ENCODE peak calls at places on chromosomes 11 and 22, in nine cellular contexts. One of them, this sample, is unnamed.

GRCh38 chr22:38397189-38398097 is 57.6 kb downstream of the KCNJ4 start:
- DNase-seq in IMR-90: no peak
- DNase-seq in fibroblast of pulmonary artery: peak
- DNase-seq in astrocyte of the spinal cord: peak
- DNase-seq in cardiac fibroblast: peak
- DNase-seq in thoracic aorta: no peak
- DNase-seq in psoas muscle: no peak
- DNase-seq in cardiac muscle cell: peak
- DNase-seq in GM06990: peak
- DNase-seq in this sample: peak

GRCh38 chr11:74037309-74037708 is 28.4 kb upstream of the UCP3 start:
- DNase-seq in IMR-90: peak
- DNase-seq in fibroblast of pulmonary artery: peak
- DNase-seq in astrocyte of the spinal cord: peak
- DNase-seq in cardiac fibroblast: peak
- DNase-seq in thoracic aorta: no peak
- DNase-seq in psoas muscle: no peak
- DNase-seq in cardiac muscle cell: no peak
- DNase-seq in GM06990: no peak
- DNase-seq in this sample: no peak

GRCh38 chr22:19779685-19780268 is 19.2 kb downstream of the TBX1 start:
- DNase-seq in IMR-90: peak
- DNase-seq in fibroblast of pulmonary artery: no peak
- DNase-seq in astrocyte of the spinal cord: no peak
- DNase-seq in cardiac fibroblast: no peak
- DNase-seq in thoracic aorta: no peak
- DNase-seq in psoas muscle: peak
- DNase-seq in cardiac muscle cell: no peak
- DNase-seq in GM06990: no peak
- DNase-seq in this sample: no peak

GRCh38 chr11:122097419-122098001 is 18.5 kb downstream of the BLID start:
- DNase-seq in IMR-90: peak
- DNase-seq in fibroblast of pulmonary artery: peak
- DNase-seq in astrocyte of the spinal cord: peak
- DNase-seq in cardiac fibroblast: peak
- DNase-seq in thoracic aorta: no peak
- DNase-seq in psoas muscle: no peak
- DNase-seq in cardiac muscle cell: peak
- DNase-seq in GM06990: no peak
- DNase-seq in this sample: no peak

GRCh38 chr11:86673872-86674750 is 1.7 kb upstream of the ME3 start:
- DNase-seq in IMR-90: no peak
- DNase-seq in fibroblast of pulmonary artery: no peak
- DNase-seq in astrocyte of the spinal cord: no peak
- DNase-seq in cardiac fibroblast: no peak
- DNase-seq in thoracic aorta: no peak
- DNase-seq in psoas muscle: no peak
- DNase-seq in cardiac muscle cell: no peak
- DNase-seq in GM06990: no peak
- DNase-seq in this sample: no peak

GRCh38 chr22:48750282-48750681 is 1077.4 kb downstream of the BRD1 start:
- DNase-seq in IMR-90: no peak
- DNase-seq in fibroblast of pulmonary artery: no peak
- DNase-seq in astrocyte of the spinal cord: no peak
- DNase-seq in cardiac fibroblast: no peak
- DNase-seq in thoracic aorta: no peak
- DNase-seq in psoas muscle: no peak
- DNase-seq in cardiac muscle cell: no peak
- DNase-seq in GM06990: no peak
- DNase-seq in this sample: no peak

GRCh38 chr11:2743427-2744110 is 43.8 kb upstream of the KCNQ1OT1 start:
- DNase-seq in IMR-90: no peak
- DNase-seq in fibroblast of pulmonary artery: no peak
- DNase-seq in astrocyte of the spinal cord: no peak
- DNase-seq in cardiac fibroblast: no peak
- DNase-seq in thoracic aorta: no peak
- DNase-seq in psoas muscle: peak
- DNase-seq in cardiac muscle cell: no peak
- DNase-seq in GM06990: no peak
- DNase-seq in this sample: no peak

GRCh38 chr11:110473666-110474065 is 43.9 kb downstream of the FDX1 start:
- DNase-seq in IMR-90: peak
- DNase-seq in fibroblast of pulmonary artery: peak
- DNase-seq in astrocyte of the spinal cord: no peak
- DNase-seq in cardiac fibroblast: no peak
- DNase-seq in thoracic aorta: no peak
- DNase-seq in psoas muscle: no peak
- DNase-seq in cardiac muscle cell: peak
- DNase-seq in GM06990: no peak
- DNase-seq in this sample: no peak

GRCh38 chr11:79076526-79077115 is 364.2 kb downstream of the TENM4 start:
- DNase-seq in IMR-90: no peak
- DNase-seq in fibroblast of pulmonary artery: peak
- DNase-seq in astrocyte of the spinal cord: no peak
- DNase-seq in cardiac fibroblast: peak
- DNase-seq in thoracic aorta: no peak
- DNase-seq in psoas muscle: no peak
- DNase-seq in cardiac muscle cell: peak
- DNase-seq in GM06990: no peak
- DNase-seq in this sample: peak

GRCh38 chr22:40603088-40603605 is 33.4 kb downstream of the MRTFA start:
- DNase-seq in IMR-90: peak
- DNase-seq in fibroblast of pulmonary artery: peak
- DNase-seq in astrocyte of the spinal cord: peak
- DNase-seq in cardiac fibroblast: peak
- DNase-seq in thoracic aorta: no peak
- DNase-seq in psoas muscle: no peak
- DNase-seq in cardiac muscle cell: peak
- DNase-seq in GM06990: no peak
- DNase-seq in this sample: no peak

GRCh38 chr22:30356392-30357230 is at the start of the genes CCDC157 and SF3A1:
- DNase-seq in IMR-90: peak
- DNase-seq in fibroblast of pulmonary artery: peak
- DNase-seq in astrocyte of the spinal cord: peak
- DNase-seq in cardiac fibroblast: peak
- DNase-seq in thoracic aorta: peak
- DNase-seq in psoas muscle: peak
- DNase-seq in cardiac muscle cell: peak
- DNase-seq in GM06990: peak
- DNase-seq in this sample: peak

GRCh38 chr11:10514210-10514609 is 26.8 kb downstream of the RNF141 start:
- DNase-seq in IMR-90: peak
- DNase-seq in fibroblast of pulmonary artery: peak
- DNase-seq in astrocyte of the spinal cord: peak
- DNase-seq in cardiac fibroblast: peak
- DNase-seq in thoracic aorta: no peak
- DNase-seq in psoas muscle: no peak
- DNase-seq in cardiac muscle cell: peak
- DNase-seq in GM06990: no peak
- DNase-seq in this sample: no peak

GRCh38 chr11:2929880-2930704 is 872 bp upstream of the PHLDA2 start:
- DNase-seq in IMR-90: peak
- DNase-seq in fibroblast of pulmonary artery: no peak
- DNase-seq in astrocyte of the spinal cord: peak
- DNase-seq in cardiac fibroblast: peak
- DNase-seq in thoracic aorta: no peak
- DNase-seq in psoas muscle: peak
- DNase-seq in cardiac muscle cell: peak
- DNase-seq in GM06990: no peak
- DNase-seq in this sample: peak

GRCh38 chr11:19181673-19182261 is 20.0 kb downstream of the CSRP3 start:
- DNase-seq in IMR-90: no peak
- DNase-seq in fibroblast of pulmonary artery: no peak
- DNase-seq in astrocyte of the spinal cord: no peak
- DNase-seq in cardiac fibroblast: no peak
- DNase-seq in thoracic aorta: no peak
- DNase-seq in psoas muscle: no peak
- DNase-seq in cardiac muscle cell: peak
- DNase-seq in GM06990: no peak
- DNase-seq in this sample: no peak

GRCh38 chr11:63551889-63552266 is 11.3 kb downstream of the PLAAT2 start:
- DNase-seq in IMR-90: no peak
- DNase-seq in fibroblast of pulmonary artery: no peak
- DNase-seq in astrocyte of the spinal cord: no peak
- DNase-seq in cardiac fibroblast: no peak
- DNase-seq in thoracic aorta: no peak
- DNase-seq in psoas muscle: no peak
- DNase-seq in cardiac muscle cell: no peak
- DNase-seq in GM06990: no peak
- DNase-seq in this sample: no peak

GRCh38 chr22:23274891-23275694 is 94.8 kb downstream of the BCR start:
- DNase-seq in IMR-90: no peak
- DNase-seq in fibroblast of pulmonary artery: no peak
- DNase-seq in astrocyte of the spinal cord: no peak
- DNase-seq in cardiac fibroblast: no peak
- DNase-seq in thoracic aorta: no peak
- DNase-seq in psoas muscle: no peak
- DNase-seq in cardiac muscle cell: no peak
- DNase-seq in GM06990: no peak
- DNase-seq in this sample: no peak
- TF ChIP-seq CTCF in IMR-90: no peak
- TF ChIP-seq CTCF in fibroblast of pulmonary artery: no peak
- TF ChIP-seq CTCF in astrocyte of the spinal cord: no peak
- TF ChIP-seq CTCF in cardiac fibroblast: no peak
- TF ChIP-seq CTCF in thoracic aorta: no peak
- TF ChIP-seq CTCF in psoas muscle: no peak
- TF ChIP-seq CTCF in cardiac muscle cell: no peak
- TF ChIP-seq CTCF in GM06990: no peak
- TF ChIP-seq CTCF in this sample: no peak

DNA sequence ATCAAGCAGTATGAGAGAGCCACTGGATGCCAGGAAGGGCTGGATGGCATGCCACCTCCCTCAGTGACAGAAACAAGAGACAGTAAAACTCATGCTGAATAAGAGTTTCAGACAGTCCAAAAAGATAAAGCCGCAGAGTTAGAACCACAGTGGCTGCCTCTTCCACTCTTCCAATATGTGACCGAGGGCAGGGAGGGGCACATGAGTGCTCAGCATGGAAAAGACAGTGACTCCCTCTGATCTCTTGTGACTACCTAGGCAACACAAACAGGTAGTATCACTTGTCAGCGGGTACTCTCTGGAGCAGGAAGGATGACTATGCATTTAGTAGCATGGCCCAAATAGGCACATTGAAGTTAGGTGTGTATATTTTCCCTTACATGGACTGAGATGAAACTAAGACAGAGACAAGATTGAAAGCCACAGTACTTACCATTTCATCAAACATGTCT is 295.4 kb downstream of the CADM1 start:
- DNase-seq in IMR-90: no peak
- DNase-seq in fibroblast of pulmonary artery: no peak
- DNase-seq in astrocyte of the spinal cord: no peak
- DNase-seq in cardiac fibroblast: no peak
- DNase-seq in thoracic aorta: no peak
- DNase-seq in psoas muscle: no peak
- DNase-seq in cardiac muscle cell: no peak
- DNase-seq in GM06990: no peak
- DNase-seq in this sample: no peak
- TF ChIP-seq CTCF in IMR-90: no peak
- TF ChIP-seq CTCF in fibroblast of pulmonary artery: no peak
- TF ChIP-seq CTCF in astrocyte of the spinal cord: no peak
- TF ChIP-seq CTCF in cardiac fibroblast: no peak
- TF ChIP-seq CTCF in thoracic aorta: no peak
- TF ChIP-seq CTCF in psoas muscle: no peak
- TF ChIP-seq CTCF in cardiac muscle cell: no peak
- TF ChIP-seq CTCF in GM06990: no peak
- TF ChIP-seq CTCF in this sample: no peak

DNA sequence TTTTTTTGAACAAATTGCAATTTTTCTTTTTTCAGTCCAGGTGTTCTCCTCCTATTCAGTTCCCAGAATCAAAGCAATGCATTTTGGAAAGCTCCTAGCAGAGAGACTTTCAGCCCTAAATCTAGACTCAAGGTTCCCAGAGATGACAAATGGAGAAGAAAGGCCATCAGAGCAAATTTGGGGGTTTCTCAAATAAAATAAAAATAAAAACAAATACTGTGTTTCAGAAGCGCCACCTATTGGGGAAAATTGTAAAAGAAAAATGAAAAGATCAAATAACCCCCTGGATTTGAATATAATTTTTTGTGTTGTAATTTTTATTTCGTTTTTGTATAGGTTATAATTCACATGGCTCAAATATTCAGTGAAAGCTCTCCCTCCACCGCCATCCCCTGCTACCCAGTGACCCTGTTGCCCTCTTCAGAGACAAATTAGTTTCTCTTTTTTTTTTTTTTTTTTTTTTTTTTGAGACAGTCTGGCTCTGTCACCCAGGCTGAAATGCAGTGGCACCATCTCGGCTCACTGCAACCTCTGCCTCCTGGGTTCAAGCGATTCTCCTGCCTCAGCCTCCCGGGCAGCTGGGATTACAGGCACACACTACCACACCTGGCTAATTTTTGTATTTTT is 6.2 kb upstream of the UBE4A start:
- DNase-seq in IMR-90: peak
- DNase-seq in fibroblast of pulmonary artery: peak
- DNase-seq in astrocyte of the spinal cord: peak
- DNase-seq in cardiac fibroblast: peak
- DNase-seq in thoracic aorta: no peak
- DNase-seq in psoas muscle: no peak
- DNase-seq in cardiac muscle cell: peak
- DNase-seq in GM06990: no peak
- DNase-seq in this sample: no peak
- TF ChIP-seq CTCF in IMR-90: peak
- TF ChIP-seq CTCF in fibroblast of pulmonary artery: peak
- TF ChIP-seq CTCF in astrocyte of the spinal cord: peak
- TF ChIP-seq CTCF in cardiac fibroblast: peak
- TF ChIP-seq CTCF in thoracic aorta: peak
- TF ChIP-seq CTCF in psoas muscle: peak
- TF ChIP-seq CTCF in cardiac muscle cell: peak
- TF ChIP-seq CTCF in GM06990: peak
- TF ChIP-seq CTCF in this sample: no peak

GRCh38 chr11:57399928-57400578 is 9.6 kb upstream of the PRG2 start:
- DNase-seq in IMR-90: no peak
- DNase-seq in fibroblast of pulmonary artery: no peak
- DNase-seq in astrocyte of the spinal cord: no peak
- DNase-seq in cardiac fibroblast: no peak
- DNase-seq in thoracic aorta: no peak
- DNase-seq in psoas muscle: no peak
- DNase-seq in cardiac muscle cell: no peak
- DNase-seq in GM06990: no peak
- DNase-seq in this sample: no peak

GRCh38 chr11:57397394-57397990 is 7.0 kb upstream of the PRG2 start:
- DNase-seq in IMR-90: no peak
- DNase-seq in fibroblast of pulmonary artery: no peak
- DNase-seq in astrocyte of the spinal cord: no peak
- DNase-seq in cardiac fibroblast: no peak
- DNase-seq in thoracic aorta: no peak
- DNase-seq in psoas muscle: no peak
- DNase-seq in cardiac muscle cell: no peak
- DNase-seq in GM06990: no peak
- DNase-seq in this sample: no peak

GRCh38 chr11:57395905-57396623 is 5.6 kb upstream of the PRG2 start:
- DNase-seq in IMR-90: no peak
- DNase-seq in fibroblast of pulmonary artery: no peak
- DNase-seq in astrocyte of the spinal cord: no peak
- DNase-seq in cardiac fibroblast: no peak
- DNase-seq in thoracic aorta: no peak
- DNase-seq in psoas muscle: no peak
- DNase-seq in cardiac muscle cell: no peak
- DNase-seq in GM06990: no peak
- DNase-seq in this sample: no peak

GRCh38 chr11:57396744-57397143 is 6.3 kb upstream of the PRG2 start:
- DNase-seq in IMR-90: no peak
- DNase-seq in fibroblast of pulmonary artery: no peak
- DNase-seq in astrocyte of the spinal cord: no peak
- DNase-seq in cardiac fibroblast: no peak
- DNase-seq in thoracic aorta: no peak
- DNase-seq in psoas muscle: no peak
- DNase-seq in cardiac muscle cell: no peak
- DNase-seq in GM06990: no peak
- DNase-seq in this sample: no peak

GRCh38 chr11:57399221-57399620 is 8.8 kb upstream of the PRG2 start:
- DNase-seq in IMR-90: no peak
- DNase-seq in fibroblast of pulmonary artery: no peak
- DNase-seq in astrocyte of the spinal cord: peak
- DNase-seq in cardiac fibroblast: no peak
- DNase-seq in thoracic aorta: no peak
- DNase-seq in psoas muscle: no peak
- DNase-seq in cardiac muscle cell: no peak
- DNase-seq in GM06990: no peak
- DNase-seq in this sample: no peak
- TF ChIP-seq CTCF in IMR-90: no peak
- TF ChIP-seq CTCF in fibroblast of pulmonary artery: no peak
- TF ChIP-seq CTCF in astrocyte of the spinal cord: no peak
- TF ChIP-seq CTCF in cardiac fibroblast: no peak
- TF ChIP-seq CTCF in thoracic aorta: no peak
- TF ChIP-seq CTCF in psoas muscle: no peak
- TF ChIP-seq CTCF in cardiac muscle cell: no peak
- TF ChIP-seq CTCF in GM06990: no peak
- TF ChIP-seq CTCF in this sample: no peak